ENCODE peak calls at places on chromosomes 3 and 15, in nine cellular contexts. B is fibroblast of lung, S is fibroblast of mammary gland, I is stomach, E is fibroblast of pulmonary artery, L is psoas muscle, U is foreskin fibroblast, P is NT2/D1, C is GM12864. M is an unnamed sample.

GRCh38 chr3:24086597-24087369 is 141.7 kb downstream of the NR1D2 start:
- DNase-seq in B (peak), U (peak), L (no peak), P (no peak), I (no peak), C (no peak), E (peak), S (peak), M (no peak)

GRCh38 chr15:58438956-58439355 is 7.2 kb downstream of the LIPC start:
- DNase-seq in S (peak), B (peak), P (peak), C (no peak), E (peak), U (no peak), I (no peak), L (no peak), M (no peak)

GRCh38 chr15:31102049-31102321 is 460 bp upstream of the TRPM1 start:
- DNase-seq in P (no peak), E (no peak), C (no peak), L (no peak), U (no peak), S (no peak), I (no peak), B (no peak), M (no peak)

GRCh38 chr3:13045904-13046568 is 27.2 kb downstream of the IQSEC1 start:
- DNase-seq in C (peak), L (no peak), E (no peak), B (no peak), I (no peak), S (no peak), U (no peak), P (no peak), M (no peak)

GRCh38 chr15:55780292-55780691 is 37.3 kb upstream of the PRTG start:
- DNase-seq in S (no peak), L (no peak), B (no peak), P (no peak), I (no peak), E (no peak), C (no peak), U (no peak), M (no peak)

GRCh38 chr3:133588035-133588434 is 14.5 kb downstream of the CDV3 start:
- DNase-seq in U (no peak), L (no peak), B (no peak), P (no peak), C (no peak), I (no peak), S (no peak), E (no peak), M (no peak)

GRCh38 chr3:36784012-36784763 is 19.8 kb upstream of the DCLK3 start:
- DNase-seq in L (no peak), C (no peak), E (no peak), S (peak), P (no peak), U (no peak), I (no peak), B (no peak), M (no peak)

GRCh38 chr3:33334364-33334763 is 57.1 kb downstream of the FBXL2 start:
- DNase-seq in B (no peak), C (no peak), E (no peak), I (no peak), L (no peak), S (no peak), U (no peak), P (no peak), M (no peak)

DNA sequence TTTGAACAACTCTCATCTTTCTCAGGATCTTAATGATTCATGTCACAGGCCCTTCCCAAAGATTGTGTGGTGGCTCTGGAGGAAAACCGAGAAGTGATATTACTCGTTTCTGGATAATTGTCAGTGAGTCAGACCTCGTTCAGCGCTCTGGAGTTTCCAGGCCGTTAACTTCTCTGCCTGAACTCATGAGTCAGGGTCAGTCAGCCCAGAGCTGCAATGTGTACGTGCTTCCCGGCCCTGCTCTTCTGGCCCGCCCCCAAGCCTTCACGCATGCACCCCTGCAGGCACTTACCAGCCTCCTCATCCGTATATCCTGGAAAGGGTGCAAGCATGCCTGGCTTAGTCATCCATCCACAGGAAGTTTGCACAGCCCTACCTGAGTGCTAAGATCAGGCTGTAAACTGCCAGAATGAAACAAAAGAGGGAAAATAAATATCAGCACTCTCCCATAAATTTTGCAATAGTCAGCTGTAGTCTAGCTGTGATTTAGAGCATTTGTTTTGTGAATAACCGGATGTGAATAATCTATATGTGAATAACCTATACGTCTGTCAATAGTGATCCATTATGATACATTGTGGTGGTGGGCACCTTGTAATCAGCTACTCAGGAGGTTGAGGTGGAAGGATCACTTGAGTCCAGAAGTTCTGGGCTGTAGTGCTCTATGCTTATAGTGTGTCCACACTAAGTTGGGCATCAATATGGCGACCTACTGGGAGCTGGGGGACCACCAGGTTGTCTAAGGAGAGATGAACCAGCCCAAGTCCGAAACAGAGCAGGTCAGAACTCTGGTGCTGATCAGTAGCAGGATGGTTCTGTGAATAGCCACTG is 35.3 kb upstream of the SEMA4B start:
- DNase-seq in L (peak), U (peak), C (no peak), I (peak), P (no peak), B (peak), S (peak), E (peak), M (no peak)
- H3K4me3 ChIP-seq in L (no peak), U (no peak), C (no peak), I (no peak), P (no peak), B (no peak), S (no peak), E (no peak), M (no peak)

GRCh38 chr15:74870496-74871213 is 2.5 kb downstream of the SCAMP2 start:
- DNase-seq in S (no peak), I (no peak), L (no peak), E (peak), U (no peak), P (peak), C (no peak), B (no peak), M (no peak)
- H3K4me3 ChIP-seq in S (no peak), I (peak), L (peak), E (no peak), U (no peak), P (no peak), C (peak), B (no peak), M (peak)

GRCh38 chr3:38362825-38363224 is 16.2 kb downstream of the XYLB start:
- DNase-seq in P (no peak), I (no peak), L (no peak), C (no peak), B (no peak), E (no peak), U (no peak), S (no peak), M (no peak)

GRCh38 chr3:38364721-38365400 is 18.3 kb downstream of the XYLB start:
- DNase-seq in P (no peak), U (no peak), C (no peak), B (no peak), E (no peak), S (no peak), L (no peak), I (no peak), M (no peak)

GRCh38 chr3:38359038-38359437 is 12.5 kb downstream of the XYLB start:
- DNase-seq in U (no peak), P (no peak), I (no peak), S (no peak), L (no peak), E (no peak), C (no peak), B (no peak), M (no peak)

GRCh38 chr3:38360345-38360744 is 13.8 kb downstream of the XYLB start:
- DNase-seq in I (no peak), E (no peak), B (no peak), U (no peak), L (no peak), P (no peak), C (no peak), S (no peak), M (no peak)

GRCh38 chr3:38361496-38361895 is 14.9 kb downstream of the XYLB start:
- DNase-seq in S (no peak), B (no peak), L (no peak), P (no peak), U (no peak), C (no peak), I (no peak), E (no peak), M (no peak)
- H3K4me3 ChIP-seq in S (no peak), B (no peak), L (no peak), P (no peak), U (no peak), C (no peak), I (no peak), E (no peak), M (no peak)

GRCh38 chr3:158731938-158732855 is at the start of gene RARRES1:
- DNase-seq in L (peak), S (peak), B (peak), C (peak), E (peak), I (peak), P (no peak), U (peak), M (no peak)
- H3K4me3 ChIP-seq in L (peak), S (peak), B (peak), C (peak), E (peak), I (peak), P (peak), U (peak), M (peak)

DNA sequence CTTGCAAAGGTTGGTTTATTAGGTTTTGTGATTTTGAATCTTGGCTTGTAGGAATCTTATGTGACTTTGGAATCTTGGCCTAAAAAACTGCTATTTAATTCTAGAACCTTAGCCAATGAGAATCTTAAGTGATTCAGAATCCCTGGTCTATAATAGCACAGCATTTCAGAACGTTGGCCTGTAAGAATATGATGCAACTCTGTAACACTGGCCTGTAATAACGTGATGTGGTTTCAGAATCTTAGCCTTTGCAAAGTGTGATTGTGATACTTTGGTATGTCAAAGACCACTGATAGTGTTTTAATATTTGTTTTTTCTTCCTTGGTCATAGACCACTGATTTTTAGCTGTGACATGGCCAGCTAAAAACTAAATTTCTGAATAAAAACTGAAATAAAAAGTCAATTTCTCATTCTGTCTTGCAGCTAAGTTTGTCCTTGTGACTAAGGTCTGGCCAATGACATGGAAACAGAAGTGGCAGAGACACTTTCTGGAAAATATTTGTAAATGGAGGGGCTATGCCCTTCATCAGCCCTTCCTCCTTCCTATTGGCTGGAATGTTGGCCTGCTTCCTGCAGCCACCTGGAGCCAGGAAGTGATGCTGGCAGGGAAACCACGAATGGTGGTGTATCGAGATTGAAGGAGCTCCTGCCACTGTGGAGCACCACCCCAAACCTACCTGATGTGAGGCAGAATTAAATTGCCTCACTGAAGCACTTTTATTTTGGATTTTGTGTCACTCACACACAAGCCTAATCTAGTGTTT is 42.3 kb upstream of the CORO2B start:
- DNase-seq in S (peak), B (peak), C (no peak), U (peak), P (no peak), L (no peak), E (peak), I (no peak), M (no peak)
- H3K4me3 ChIP-seq in S (no peak), B (no peak), C (no peak), U (no peak), P (no peak), L (no peak), E (no peak), I (no peak), M (no peak)

DNA sequence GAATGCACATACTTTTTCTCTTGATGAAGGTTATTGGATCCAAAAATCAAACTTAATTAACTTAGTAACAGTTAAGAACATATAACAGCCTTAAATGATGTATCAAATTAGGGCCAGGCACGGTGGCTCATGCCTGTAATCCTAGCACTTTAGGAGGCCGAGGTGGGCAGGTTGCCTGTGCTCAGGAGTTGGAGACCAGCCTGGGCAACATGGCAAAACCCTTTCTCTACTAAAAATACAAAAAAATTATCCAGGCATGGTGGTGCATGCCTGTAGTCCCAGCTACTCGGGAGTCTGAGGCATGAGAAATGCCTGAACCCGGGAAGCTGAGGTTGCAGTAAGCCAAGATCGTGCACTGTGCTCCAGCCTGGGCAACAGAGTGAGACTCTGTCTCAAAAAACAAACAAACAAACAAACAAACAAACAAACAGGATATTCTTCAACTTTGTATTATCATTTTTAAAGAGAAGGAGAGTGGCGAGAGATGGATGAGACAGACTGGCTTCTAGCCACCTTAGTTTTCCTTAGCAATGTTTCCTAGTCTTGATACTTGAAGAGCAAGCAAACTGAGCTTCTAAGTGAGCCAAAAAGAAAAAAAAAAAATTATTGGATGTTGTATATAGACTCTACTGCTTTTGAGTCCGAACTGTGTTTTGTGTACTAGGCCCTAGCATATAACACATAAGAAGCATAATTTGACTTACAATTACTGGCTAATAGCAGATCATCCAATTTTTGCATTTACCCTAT is 13.8 kb downstream of the SPRED1 start:
- DNase-seq in S (peak), L (no peak), E (no peak), B (peak), U (no peak), C (no peak), P (no peak), I (no peak), M (no peak)
- H3K4me3 ChIP-seq in S (no peak), L (no peak), E (peak), B (peak), U (peak), C (no peak), P (no peak), I (no peak), M (no peak)

GRCh38 chr15:29838352-29839010 is 16.2 kb upstream of the TJP1 start:
- DNase-seq in I (no peak), B (no peak), L (no peak), C (no peak), E (no peak), P (no peak), U (no peak), S (no peak), M (no peak)

GRCh38 chr15:29840928-29841327 is 18.7 kb upstream of the TJP1 start:
- DNase-seq in E (no peak), S (no peak), C (no peak), I (no peak), P (no peak), U (no peak), B (no peak), L (no peak), M (no peak)

GRCh38 chr15:29844290-29844903 is 22.1 kb upstream of the TJP1 start:
- DNase-seq in U (peak), B (peak), I (no peak), S (peak), C (no peak), P (no peak), E (no peak), L (no peak), M (no peak)

GRCh38 chr15:29842290-29842689 is 20.0 kb upstream of the TJP1 start:
- DNase-seq in S (no peak), E (no peak), C (no peak), L (no peak), I (no peak), U (no peak), B (no peak), P (no peak), M (no peak)

GRCh38 chr15:29840054-29840453 is 17.8 kb upstream of the TJP1 start:
- DNase-seq in I (no peak), C (no peak), U (no peak), E (no peak), B (no peak), L (no peak), S (no peak), P (no peak), M (no peak)
- H3K4me3 ChIP-seq in I (no peak), C (no peak), U (no peak), E (no peak), B (no peak), L (no peak), S (no peak), P (no peak), M (no peak)

GRCh38 chr15:74662064-74662860 is 33.6 kb downstream of the EDC3 start:
- DNase-seq in P (no peak), U (no peak), C (no peak), E (no peak), S (no peak), L (no peak), B (no peak), I (no peak), M (no peak)
- H3K4me3 ChIP-seq in P (no peak), U (no peak), C (no peak), E (no peak), S (no peak), L (no peak), B (no peak), I (no peak), M (no peak)

M was measured in effector memory CD4-positive, alpha-beta T cell.